ENCODE peak calls at places on chromosome 7, in eight cellular contexts. Q is HepG2, V is HCT116, K is suprapubic skin, H is sigmoid colon, F is K562, Y is transverse colon, C is upper lobe of left lung. U is an unnamed sample.

GRCh38 chr7:112453505-112454171 is 3.4 kb downstream of the IFRD1 start:
- DNase-seq in Q (no peak), V (no peak), K (no peak), H (no peak), F (no peak), Y (no peak), C (no peak), U (no peak)

GRCh38 chr7:112131016-112131415 is 75.2 kb downstream of the DOCK4 start:
- DNase-seq in Q (no peak), V (no peak), K (no peak), H (no peak), F (no peak), Y (no peak), C (no peak), U (no peak)

GRCh38 chr7:106165328-106165727 is 53.2 kb upstream of the SYPL1 start:
- DNase-seq in Q (no peak), V (no peak), K (no peak), H (no peak), F (no peak), Y (no peak), C (no peak), U (peak)

GRCh38 chr7:29337628-29338116 is 143.1 kb downstream of the CHN2 start:
- DNase-seq in Q (no peak), V (no peak), K (no peak), H (no peak), F (no peak), Y (no peak), C (no peak), U (peak)

GRCh38 chr7:47295606-47296005 is 286.3 kb downstream of the TNS3 start:
- DNase-seq in Q (no peak), V (no peak), K (no peak), H (no peak), F (no peak), Y (no peak), C (no peak), U (no peak)

GRCh38 chr7:27046854-27047549 is 48.8 kb downstream of the HOXA1 start:
- DNase-seq in Q (no peak), V (peak), K (no peak), H (no peak), F (no peak), Y (no peak), C (no peak), U (no peak)

GRCh38 chr7:16028103-16028502 is 341.6 kb upstream of the MEOX2 start:
- DNase-seq in Q (no peak), V (no peak), K (no peak), H (no peak), F (no peak), Y (no peak), C (no peak), U (no peak)

GRCh38 chr7:142385528-142386340 is 127.9 kb upstream of the PRSS58 start:
- DNase-seq in Q (peak), V (peak), K (no peak), H (no peak), F (peak), Y (peak), C (peak), U (peak)

GRCh38 chr7:17144313-17144712 is 154.1 kb upstream of the AHR start:
- DNase-seq in Q (no peak), V (no peak), K (no peak), H (no peak), F (no peak), Y (no peak), C (no peak), U (no peak)

GRCh38 chr7:84013616-84014240 is 180.9 kb downstream of the SEMA3A start:
- DNase-seq in Q (no peak), V (no peak), K (no peak), H (no peak), F (no peak), Y (no peak), C (peak), U (no peak)

GRCh38 chr7:1060315-1061080 is 16.2 kb downstream of the GPR146 start:
- DNase-seq in Q (no peak), V (no peak), K (no peak), H (no peak), F (peak), Y (no peak), C (peak), U (no peak)

GRCh38 chr7:38929460-38930171 is 20.6 kb upstream of the VPS41 start:
- DNase-seq in Q (no peak), V (no peak), K (no peak), H (no peak), F (peak), Y (no peak), C (peak), U (no peak)

GRCh38 chr7:95560674-95561073 is 35.6 kb downstream of the PDK4 start:
- DNase-seq in Q (no peak), V (no peak), K (no peak), H (no peak), F (no peak), Y (no peak), C (no peak), U (no peak)

GRCh38 chr7:44046321-44047061 is 2.0 kb downstream of the DBNL start:
- DNase-seq in Q (no peak), V (no peak), K (no peak), H (peak), F (no peak), Y (no peak), C (peak), U (no peak)

GRCh38 chr7:80837345-80837744 is 81.5 kb downstream of the SEMA3C start:
- DNase-seq in Q (no peak), V (no peak), K (no peak), H (no peak), F (no peak), Y (no peak), C (no peak), U (no peak)

GRCh38 chr7:137936509-137937201 is 65.2 kb downstream of the CREB3L2 start:
- DNase-seq in Q (no peak), V (no peak), K (no peak), H (no peak), F (no peak), Y (no peak), C (no peak), U (no peak)

GRCh38 chr7:92496876-92497275 is 19.1 kb upstream of the ERVW-1 start:
- DNase-seq in Q (no peak), V (no peak), K (no peak), H (no peak), F (no peak), Y (no peak), C (no peak), U (no peak)

GRCh38 chr7:41029072-41029492 is 673.8 kb downstream of the INHBA start:
- DNase-seq in Q (no peak), V (peak), K (no peak), H (no peak), F (no peak), Y (no peak), C (no peak), U (no peak)

GRCh38 chr7:159227433-159227832 is 82.8 kb upstream of the VIPR2 start:
- DNase-seq in Q (no peak), V (no peak), K (no peak), H (peak), F (peak), Y (no peak), C (no peak), U (no peak)

GRCh38 chr7:55081067-55081853 is 62.4 kb downstream of the EGFR start:
- DNase-seq in Q (no peak), V (no peak), K (no peak), H (no peak), F (no peak), Y (no peak), C (no peak), U (no peak)

GRCh38 chr7:55077581-55078410 is 59.0 kb downstream of the EGFR start:
- DNase-seq in Q (peak), V (no peak), K (no peak), H (no peak), F (no peak), Y (peak), C (no peak), U (no peak)

GRCh38 chr7:55080000-55080629 is 61.3 kb downstream of the EGFR start:
- DNase-seq in Q (no peak), V (no peak), K (no peak), H (no peak), F (no peak), Y (no peak), C (no peak), U (no peak)

GRCh38 chr7:55075464-55075971 is 56.7 kb downstream of the EGFR start:
- DNase-seq in Q (no peak), V (no peak), K (peak), H (peak), F (no peak), Y (peak), C (peak), U (no peak)

DNA sequence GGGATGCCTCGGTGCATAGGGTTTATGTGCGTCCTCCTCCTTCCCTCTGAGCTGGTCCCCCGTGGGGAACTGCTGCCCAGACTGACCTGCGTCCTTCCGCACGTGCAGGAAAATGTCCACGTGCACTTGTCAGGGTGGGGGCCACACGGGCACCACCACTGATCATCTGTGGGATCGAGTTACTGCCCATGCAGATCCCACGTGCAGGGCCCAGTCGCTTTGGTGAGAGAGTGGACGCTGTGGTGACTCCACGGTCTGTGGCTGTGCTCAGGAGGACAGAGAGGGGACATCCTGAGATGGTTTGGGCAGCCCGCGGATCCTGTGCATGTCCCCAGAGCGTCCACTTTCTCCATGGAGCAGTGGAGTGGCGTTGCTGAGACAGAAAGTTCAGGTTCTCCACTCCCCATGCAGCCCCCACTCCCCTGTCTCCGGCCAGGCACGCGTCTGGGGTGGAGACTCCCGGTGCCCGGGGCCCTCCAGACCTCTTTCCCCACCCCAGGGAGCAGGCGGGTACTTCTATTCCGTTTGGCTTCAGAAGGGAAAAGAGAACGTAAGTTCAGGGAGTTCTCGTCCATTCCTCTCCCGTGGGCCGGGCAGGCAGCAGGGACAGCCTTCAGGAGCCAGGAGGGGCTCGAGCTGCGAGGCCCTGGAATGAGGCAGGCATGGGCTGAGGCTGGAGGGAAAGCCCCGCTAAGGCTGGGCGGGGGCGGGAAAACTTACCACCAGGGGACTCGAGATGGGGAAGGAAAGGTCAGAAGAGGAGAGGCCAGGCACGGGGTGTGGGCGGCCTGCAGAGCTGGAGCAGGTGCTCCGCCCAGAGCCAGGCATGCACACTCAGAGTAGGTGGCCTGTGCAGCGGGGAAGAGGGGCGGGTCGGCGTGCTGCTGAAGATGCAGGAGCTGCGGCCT is 59.9 kb downstream of the EGFR start:
- DNase-seq in Q (peak), V (no peak), K (no peak), H (no peak), F (peak), Y (peak), C (peak), U (no peak)
- TF ChIP-seq POLR2AphosphoS5 in Q (peak), V (no peak), K (no peak), H (no peak), F (no peak), Y (peak), C (no peak), U (no peak)

DNA sequence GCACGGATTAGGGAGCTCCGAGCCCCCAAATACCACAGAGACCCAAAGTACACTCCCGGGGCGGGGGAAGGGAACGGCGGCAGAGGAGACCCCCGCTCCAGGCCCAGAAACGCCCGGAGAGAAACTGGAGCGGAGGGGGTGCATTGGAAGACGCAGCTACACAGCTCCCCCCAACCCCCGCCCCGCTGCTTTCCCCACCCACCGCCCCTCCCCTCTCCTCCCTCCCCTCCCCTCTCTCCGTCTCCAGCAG is 1.1 kb downstream of the PRKAG2 start:
- DNase-seq in Q (no peak), V (no peak), K (no peak), H (no peak), F (no peak), Y (no peak), C (no peak), U (no peak)
- TF ChIP-seq POLR2AphosphoS5 in Q (no peak), V (no peak), K (no peak), H (no peak), F (no peak), Y (no peak), C (peak), U (no peak)

DNA sequence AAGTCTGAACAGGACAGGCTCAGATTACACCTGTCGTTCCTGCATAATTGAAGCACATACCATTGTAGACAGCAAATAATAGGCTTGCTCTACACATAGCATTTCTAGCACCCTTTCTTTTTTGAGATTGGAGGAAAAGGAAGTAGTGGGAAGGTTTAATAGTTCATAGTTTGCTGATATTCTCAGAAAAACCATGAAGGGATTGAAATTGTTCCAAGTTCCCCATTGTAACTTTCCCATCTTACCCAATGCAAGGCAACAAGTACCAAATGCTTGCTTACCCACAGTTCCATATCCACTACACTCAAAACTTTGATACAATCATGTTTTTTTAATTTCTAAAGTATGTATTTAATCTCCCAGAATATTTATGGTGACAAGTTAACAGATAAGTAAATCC is 13.8 kb downstream of the CYP3A5 start:
- DNase-seq in Q (no peak), V (no peak), K (no peak), H (no peak), F (no peak), Y (no peak), C (no peak), U (no peak)
- TF ChIP-seq POLR2AphosphoS5 in Q (no peak), V (no peak), K (no peak), H (no peak), F (no peak), Y (no peak), C (no peak), U (no peak)

GRCh38 chr7:134827436-134827835 is 48.0 kb downstream of the CALD1 start:
- DNase-seq in Q (no peak), V (no peak), K (no peak), H (no peak), F (no peak), Y (no peak), C (no peak), U (no peak)
- TF ChIP-seq POLR2AphosphoS5 in Q (no peak), V (no peak), K (no peak), H (no peak), F (no peak), Y (no peak), C (no peak), U (no peak)